ENCODE peak calls at places on chromosomes 11 and 22, in nine cellular contexts. B, X, H, Q, P, E, V, L and R are unnamed samples.

GRCh38 chr11:45407226-45407625 is 121.1 kb upstream of the SYT13 start:
- DNase-seq in B (no peak), X (no peak), H (no peak), Q (no peak), P (peak), E (no peak), V (no peak), L (no peak), R (no peak)

GRCh38 chr22:41504397-41504796 is 35.5 kb downstream of the ACO2 start:
- DNase-seq in B (no peak), X (no peak), H (no peak), Q (peak), P (no peak), E (no peak), V (no peak), L (no peak), R (no peak)

GRCh38 chr11:128061321-128061871 is 526.0 kb downstream of the ETS1 start:
- DNase-seq in B (no peak), X (no peak), H (no peak), Q (no peak), P (no peak), E (no peak), V (no peak), L (no peak), R (no peak)

GRCh38 chr11:117724104-117724503 is 72.9 kb downstream of the DSCAML1 start:
- DNase-seq in B (no peak), X (no peak), H (no peak), Q (no peak), P (no peak), E (no peak), V (no peak), L (no peak), R (no peak)

GRCh38 chr22:44702479-44703219 is 645 bp downstream of the PRR5 start:
- DNase-seq in B (no peak), X (no peak), H (peak), Q (no peak), P (no peak), E (no peak), V (no peak), L (no peak), R (no peak)

GRCh38 chr11:131758726-131759125 is 388.3 kb downstream of the NTM start:
- DNase-seq in B (no peak), X (no peak), H (no peak), Q (no peak), P (no peak), E (no peak), V (no peak), L (no peak), R (no peak)

GRCh38 chr11:35344990-35345655 is 74.2 kb downstream of the SLC1A2 start:
- DNase-seq in B (no peak), X (peak), H (no peak), Q (no peak), P (no peak), E (no peak), V (no peak), L (no peak), R (no peak)

GRCh38 chr22:20814221-20814808 is 40.4 kb downstream of the SERPIND1 start:
- DNase-seq in B (no peak), X (no peak), H (no peak), Q (no peak), P (no peak), E (no peak), V (no peak), L (no peak), R (no peak)

GRCh38 chr11:60763692-60764369 is 7.2 kb downstream of the MS4A15 start:
- DNase-seq in B (no peak), X (no peak), H (no peak), Q (no peak), P (no peak), E (no peak), V (no peak), L (no peak), R (no peak)

GRCh38 chr11:34339149-34340064 is 18.4 kb downstream of the ABTB2 start:
- DNase-seq in B (peak), X (peak), H (no peak), Q (no peak), P (peak), E (no peak), V (no peak), L (no peak), R (no peak)

GRCh38 chr22:39658806-39659463 is 88.4 kb downstream of the CACNA1I start:
- DNase-seq in B (no peak), X (no peak), H (no peak), Q (no peak), P (no peak), E (no peak), V (no peak), L (no peak), R (no peak)

GRCh38 chr22:24120029-24120428 is 61.3 kb upstream of the SUSD2 start:
- DNase-seq in B (no peak), X (no peak), H (no peak), Q (peak), P (no peak), E (no peak), V (no peak), L (no peak), R (no peak)

GRCh38 chr22:39913886-39914285 is 13.0 kb downstream of the GRAP2 start:
- DNase-seq in B (no peak), X (no peak), H (no peak), Q (no peak), P (no peak), E (no peak), V (no peak), L (no peak), R (no peak)

GRCh38 chr22:17110791-17111550 is 10.2 kb downstream of the TMEM121B start:
- DNase-seq in B (no peak), X (no peak), H (no peak), Q (no peak), P (no peak), E (no peak), V (no peak), L (peak), R (no peak)

GRCh38 chr11:111655924-111656323 is 53.7 kb downstream of the SIK2 start:
- DNase-seq in B (no peak), X (no peak), H (no peak), Q (no peak), P (no peak), E (no peak), V (no peak), L (no peak), R (no peak)

GRCh38 chr22:49079743-49080500 is 747.8 kb downstream of the BRD1 start:
- DNase-seq in B (no peak), X (no peak), H (no peak), Q (no peak), P (no peak), E (no peak), V (no peak), L (no peak), R (no peak)

GRCh38 chr11:109522116-109522755 is 100.2 kb downstream of the C11orf87 start:
- DNase-seq in B (no peak), X (no peak), H (no peak), Q (no peak), P (no peak), E (no peak), V (no peak), L (no peak), R (no peak)

GRCh38 chr22:16783930-16784354 is 41.3 kb downstream of the XKR3 start:
- DNase-seq in B (peak), X (no peak), H (no peak), Q (no peak), P (no peak), E (no peak), V (no peak), L (no peak), R (no peak)

GRCh38 chr22:23263651-23264555 is 83.6 kb downstream of the BCR start:
- DNase-seq in B (no peak), X (no peak), H (no peak), Q (no peak), P (no peak), E (no peak), V (no peak), L (no peak), R (no peak)

GRCh38 chr11:88886796-88887195 is 179.0 kb downstream of the GRM5 start:
- DNase-seq in B (peak), X (no peak), H (peak), Q (no peak), P (no peak), E (no peak), V (no peak), L (no peak), R (peak)

GRCh38 chr11:118366287-118366686 is 6.9 kb downstream of the UBE4A start:
- DNase-seq in B (no peak), X (no peak), H (no peak), Q (no peak), P (no peak), E (no peak), V (no peak), L (no peak), R (no peak)

GRCh38 chr11:69950621-69951020 is 127.5 kb upstream of the ANO1 start:
- DNase-seq in B (no peak), X (no peak), H (no peak), Q (no peak), P (no peak), E (no peak), V (no peak), L (no peak), R (peak)

GRCh38 chr11:121576531-121576930 is 123.8 kb upstream of the SORL1-AS1 start:
- DNase-seq in B (no peak), X (no peak), H (peak), Q (no peak), P (no peak), E (no peak), V (no peak), L (no peak), R (no peak)

GRCh38 chr11:27656806-27657483 is 43.3 kb downstream of the BDNF start:
- DNase-seq in B (no peak), X (no peak), H (no peak), Q (no peak), P (no peak), E (no peak), V (no peak), L (no peak), R (no peak)

GRCh38 chr11:70158201-70158600 is 44.9 kb upstream of the FADD start:
- DNase-seq in B (peak), X (peak), H (no peak), Q (no peak), P (no peak), E (no peak), V (no peak), L (no peak), R (peak)

GRCh38 chr11:121446752-121447156 is 5.4 kb upstream of the SORL1 start:
- DNase-seq in B (no peak), X (no peak), H (no peak), Q (no peak), P (no peak), E (no peak), V (no peak), L (no peak), R (no peak)

GRCh38 chr22:45254789-45255261 is 14.1 kb upstream of the KIAA0930 start:
- DNase-seq in B (no peak), X (no peak), H (no peak), Q (no peak), P (no peak), E (no peak), V (no peak), L (no peak), R (no peak)

GRCh38 chr11:35602160-35602793 is 16.0 kb upstream of the FJX1 start:
- DNase-seq in B (no peak), X (no peak), H (no peak), Q (no peak), P (no peak), E (no peak), V (no peak), L (no peak), R (no peak)

DNA sequence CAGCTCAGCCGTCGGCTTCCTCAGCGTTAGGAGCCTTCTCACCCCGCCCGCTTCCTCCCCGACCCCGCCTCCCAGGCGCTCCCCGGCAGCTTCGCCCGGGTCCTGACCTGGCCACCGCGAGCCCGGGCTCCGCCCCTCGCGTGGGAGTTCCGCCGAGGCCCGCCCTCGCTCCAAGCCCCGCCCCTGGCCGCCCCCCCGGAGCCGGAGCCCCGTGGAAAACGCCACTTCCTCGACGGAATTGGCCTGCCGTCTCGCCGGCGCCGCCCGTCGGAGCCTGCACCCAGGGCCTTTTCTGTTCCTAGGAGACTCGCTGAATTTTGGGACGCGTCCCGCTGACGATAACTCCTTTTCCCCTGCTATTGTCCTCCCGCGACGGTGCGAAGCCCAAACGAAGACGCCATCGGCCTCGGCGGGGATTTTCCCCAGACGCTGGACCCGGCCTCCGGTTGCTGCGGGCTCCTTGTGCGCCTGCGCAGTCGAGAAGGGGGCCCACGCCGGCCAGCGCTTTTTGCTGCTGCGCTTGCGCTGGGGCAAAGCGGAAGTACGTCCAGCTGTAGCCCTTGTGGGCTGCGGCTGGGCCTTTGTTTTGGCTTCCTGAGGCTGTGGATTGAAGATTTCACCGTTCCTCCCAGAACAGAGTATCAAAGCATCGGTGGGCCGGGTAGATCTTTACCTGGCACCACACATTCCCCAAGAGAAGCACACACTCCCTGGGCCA is 10.0 kb downstream of the RELA start:
- DNase-seq in B (peak), X (peak), H (peak), Q (peak), P (peak), E (peak), V (peak), L (peak), R (peak)
- TF ChIP-seq POLR2A in B (peak), X (peak), H (no peak), Q (peak), P (no peak), E (peak), V (peak), L (peak), R (peak)

GRCh38 chr22:29053048-29053702 is 8.5 kb downstream of the C22orf31 start:
- DNase-seq in B (no peak), X (no peak), H (no peak), Q (no peak), P (no peak), E (no peak), V (no peak), L (peak), R (no peak)

GRCh38 chr22:29050457-29050856 is 11.2 kb downstream of the C22orf31 start:
- DNase-seq in B (no peak), X (no peak), H (no peak), Q (no peak), P (no peak), E (no peak), V (no peak), L (no peak), R (no peak)

GRCh38 chr22:29056472-29056871 is 5.2 kb downstream of the C22orf31 start:
- DNase-seq in B (no peak), X (no peak), H (no peak), Q (no peak), P (no peak), E (no peak), V (no peak), L (no peak), R (no peak)

GRCh38 chr22:29054251-29054767 is 7.3 kb downstream of the C22orf31 start:
- DNase-seq in B (no peak), X (peak), H (no peak), Q (no peak), P (no peak), E (no peak), V (no peak), L (peak), R (no peak)

GRCh38 chr22:29055192-29055830 is 6.3 kb downstream of the C22orf31 start:
- DNase-seq in B (no peak), X (no peak), H (no peak), Q (no peak), P (no peak), E (no peak), V (no peak), L (no peak), R (no peak)
- TF ChIP-seq POLR2A in B (no peak), X (no peak), H (no peak), Q (no peak), P (no peak), E (no peak), V (no peak), L (no peak), R (no peak)

GRCh38 chr11:538431-539051 is 1.2 kb downstream of the LRRC56 start:
- DNase-seq in B (no peak), X (no peak), H (no peak), Q (peak), P (peak), E (no peak), V (no peak), L (no peak), R (no peak)

GRCh38 chr11:535519-536454 is at the start of gene HRAS:
- DNase-seq in B (peak), X (peak), H (peak), Q (peak), P (peak), E (peak), V (peak), L (peak), R (peak)

GRCh38 chr11:537622-538430 is 499 bp downstream of the LRRC56 start:
- DNase-seq in B (no peak), X (peak), H (no peak), Q (peak), P (peak), E (no peak), V (no peak), L (peak), R (no peak)

GRCh38 chr11:534592-535518 is 521 bp downstream of the HRAS start:
- DNase-seq in B (peak), X (peak), H (peak), Q (no peak), P (peak), E (no peak), V (no peak), L (no peak), R (no peak)

GRCh38 chr11:536841-537621 is at the start of gene LRRC56:
- DNase-seq in B (peak), X (peak), H (peak), Q (peak), P (peak), E (peak), V (peak), L (peak), R (peak)
- TF ChIP-seq POLR2A in B (no peak), X (no peak), H (no peak), Q (no peak), P (no peak), E (no peak), V (no peak), L (no peak), R (peak)

GRCh38 chr11:10900686-10901415 is 43.0 kb upstream of the ZBED5 start:
- DNase-seq in B (no peak), X (no peak), H (no peak), Q (no peak), P (no peak), E (no peak), V (no peak), L (no peak), R (peak)

GRCh38 chr11:10898003-10898762 is 40.3 kb upstream of the ZBED5 start:
- DNase-seq in B (no peak), X (no peak), H (no peak), Q (no peak), P (no peak), E (no peak), V (no peak), L (no peak), R (no peak)

GRCh38 chr11:10897150-10897549 is 39.3 kb upstream of the ZBED5 start:
- DNase-seq in B (no peak), X (no peak), H (no peak), Q (no peak), P (no peak), E (no peak), V (no peak), L (no peak), R (no peak)

GRCh38 chr11:10899542-10899830 is 41.6 kb upstream of the ZBED5 start:
- DNase-seq in B (no peak), X (no peak), H (no peak), Q (peak), P (peak), E (no peak), V (no peak), L (peak), R (peak)

DNA sequence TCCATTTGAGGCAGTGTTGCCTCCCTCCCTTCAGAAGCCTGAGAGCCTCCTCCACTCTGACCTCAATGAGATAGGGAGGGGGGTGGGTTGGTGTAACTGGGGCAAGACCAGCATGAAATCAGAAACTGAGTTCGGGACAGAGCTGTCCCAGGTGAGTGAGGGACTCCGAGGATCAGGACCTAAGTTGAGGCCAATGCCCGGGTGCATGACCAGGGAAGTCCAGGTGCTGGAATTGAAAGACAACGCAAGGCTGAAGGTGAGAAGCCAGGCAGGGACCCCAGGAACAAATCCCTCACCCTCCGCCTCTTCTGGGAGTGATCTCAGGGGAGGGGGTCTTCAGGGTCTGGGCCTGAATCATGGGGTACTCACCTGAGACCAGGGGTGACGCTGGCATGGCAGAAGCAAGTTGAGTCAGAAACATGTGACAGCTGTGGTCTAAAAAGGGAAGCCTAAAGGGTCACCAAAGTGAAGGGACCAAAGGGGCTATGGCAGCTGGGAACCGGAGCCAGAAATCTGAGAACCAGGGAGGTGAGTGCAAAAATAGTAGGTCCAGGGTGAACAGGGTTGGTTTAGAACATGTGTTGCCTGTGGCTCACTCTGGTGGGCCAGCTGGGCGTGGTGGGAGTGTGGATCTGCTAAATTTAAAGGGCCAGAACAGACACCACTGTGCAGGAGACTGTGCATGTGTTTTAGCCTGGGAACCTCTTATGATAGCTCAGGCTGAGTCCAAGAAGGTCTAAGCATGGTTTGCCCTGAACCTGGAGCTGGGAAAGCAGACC is 41.1 kb upstream of the ZBED5 start:
- DNase-seq in B (no peak), X (no peak), H (no peak), Q (no peak), P (no peak), E (no peak), V (no peak), L (no peak), R (peak)
- TF ChIP-seq POLR2A in B (no peak), X (no peak), H (no peak), Q (no peak), P (no peak), E (no peak), V (no peak), L (no peak), R (no peak)

DNA sequence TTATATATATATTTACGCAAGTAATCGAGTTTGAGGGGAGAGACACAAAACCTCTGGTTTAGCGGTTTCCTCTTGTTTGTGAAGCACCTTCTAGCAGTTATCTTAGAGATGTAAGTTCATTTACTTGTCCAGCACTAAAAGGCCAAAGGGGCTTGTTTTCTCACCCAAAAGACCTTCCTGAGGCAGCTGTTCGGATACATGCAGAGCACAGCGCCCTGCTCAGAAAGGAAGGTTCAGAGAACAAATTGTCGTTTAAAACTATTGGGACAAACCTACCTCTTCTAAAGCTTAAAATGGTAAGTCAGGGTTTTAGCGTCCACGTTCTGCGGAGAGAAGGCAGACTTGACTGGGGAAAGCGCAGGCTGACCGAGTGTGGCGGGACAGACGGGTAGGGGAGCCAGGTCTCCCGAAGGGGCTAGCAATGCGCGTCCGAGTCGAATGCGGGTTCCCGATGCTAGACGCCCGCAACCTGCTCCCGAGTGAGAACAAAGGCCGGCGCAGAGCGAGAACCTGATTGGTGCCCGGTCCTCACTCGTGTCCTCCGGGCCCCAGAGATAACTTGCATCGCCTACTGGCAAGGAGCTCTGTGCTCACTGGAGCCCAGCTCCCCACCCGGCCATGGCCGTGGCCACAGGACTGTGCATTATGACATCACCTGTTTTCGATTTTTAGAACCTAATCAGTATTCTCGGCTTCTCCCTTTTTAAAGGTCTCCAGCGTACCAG is 1.0 kb upstream of the SESN3 start:
- DNase-seq in B (no peak), X (peak), H (peak), Q (peak), P (peak), E (no peak), V (peak), L (peak), R (peak)
- TF ChIP-seq POLR2A in B (no peak), X (no peak), H (no peak), Q (no peak), P (no peak), E (no peak), V (peak), L (no peak), R (no peak)

GRCh38 chr11:15208570-15209222 is 94.0 kb downstream of the INSC start:
- DNase-seq in B (peak), X (peak), H (peak), Q (peak), P (peak), E (peak), V (peak), L (peak), R (peak)
- TF ChIP-seq POLR2A in B (no peak), X (no peak), H (no peak), Q (no peak), P (no peak), E (no peak), V (no peak), L (no peak), R (no peak)

GRCh38 chr22:22168941-22169867 is 75.4 kb upstream of the VPREB1 start:
- DNase-seq in B (no peak), X (no peak), H (no peak), Q (no peak), P (no peak), E (no peak), V (no peak), L (no peak), R (no peak)
- TF ChIP-seq POLR2A in B (no peak), X (no peak), H (no peak), Q (no peak), P (no peak), E (no peak), V (no peak), L (no peak), R (no peak)